ENCODE peak calls at places on chromosomes 2 and 18, in ten cellular contexts. One of them, this sample, is unnamed.

GRCh38 chr2:203586696-203587095 is 51.6 kb upstream of the RAPH1 start:
- DNase-seq in PC-9: peak
- DNase-seq in ovary: no peak
- DNase-seq in WTC11: no peak
- DNase-seq in A549: peak
- DNase-seq in AG04449: peak
- DNase-seq in SK-N-SH: no peak
- DNase-seq in mammary epithelial cell: peak
- DNase-seq in endothelial cell: no peak
- DNase-seq in progenitor cell of endocrine pancreas: no peak
- DNase-seq in this sample: no peak

GRCh38 chr18:79698668-79699335 is 19.2 kb downstream of the CTDP1 start:
- DNase-seq in WTC11: no peak
- DNase-seq in endothelial cell: no peak
- DNase-seq in ovary: no peak
- DNase-seq in SK-N-SH: no peak
- DNase-seq in progenitor cell of endocrine pancreas: no peak
- DNase-seq in AG04449: no peak
- DNase-seq in A549: no peak
- DNase-seq in PC-9: no peak
- DNase-seq in mammary epithelial cell: no peak
- DNase-seq in this sample: no peak

GRCh38 chr2:126482582-126483464 is 173.1 kb upstream of the GYPC start:
- DNase-seq in PC-9: no peak
- DNase-seq in WTC11: no peak
- DNase-seq in ovary: no peak
- DNase-seq in A549: peak
- DNase-seq in mammary epithelial cell: no peak
- DNase-seq in endothelial cell: no peak
- DNase-seq in AG04449: no peak
- DNase-seq in SK-N-SH: peak
- DNase-seq in progenitor cell of endocrine pancreas: no peak
- DNase-seq in this sample: no peak

GRCh38 chr18:72871091-72871490 is 3.3 kb upstream of the NETO1 start:
- DNase-seq in PC-9: peak
- DNase-seq in ovary: no peak
- DNase-seq in progenitor cell of endocrine pancreas: no peak
- DNase-seq in endothelial cell: no peak
- DNase-seq in SK-N-SH: no peak
- DNase-seq in WTC11: no peak
- DNase-seq in mammary epithelial cell: peak
- DNase-seq in AG04449: peak
- DNase-seq in A549: no peak
- DNase-seq in this sample: no peak

GRCh38 chr18:2325308-2325849 is 245.9 kb downstream of the METTL4 start:
- DNase-seq in ovary: no peak
- DNase-seq in A549: no peak
- DNase-seq in endothelial cell: no peak
- DNase-seq in SK-N-SH: no peak
- DNase-seq in PC-9: no peak
- DNase-seq in mammary epithelial cell: peak
- DNase-seq in AG04449: no peak
- DNase-seq in progenitor cell of endocrine pancreas: no peak
- DNase-seq in WTC11: no peak
- DNase-seq in this sample: no peak

GRCh38 chr2:237996041-237996593 is 29.3 kb downstream of the UBE2F start:
- DNase-seq in PC-9: no peak
- DNase-seq in mammary epithelial cell: peak
- DNase-seq in progenitor cell of endocrine pancreas: no peak
- DNase-seq in ovary: no peak
- DNase-seq in SK-N-SH: no peak
- DNase-seq in AG04449: peak
- DNase-seq in A549: no peak
- DNase-seq in endothelial cell: no peak
- DNase-seq in WTC11: no peak
- DNase-seq in this sample: no peak

GRCh38 chr2:171225302-171225980 is 64.7 kb upstream of the TLK1 start:
- DNase-seq in PC-9: peak
- DNase-seq in SK-N-SH: no peak
- DNase-seq in endothelial cell: no peak
- DNase-seq in ovary: no peak
- DNase-seq in progenitor cell of endocrine pancreas: no peak
- DNase-seq in AG04449: peak
- DNase-seq in A549: peak
- DNase-seq in WTC11: no peak
- DNase-seq in mammary epithelial cell: peak
- DNase-seq in this sample: no peak

GRCh38 chr18:13548106-13548819 is 178.1 kb downstream of the FAM210A start:
- DNase-seq in mammary epithelial cell: no peak
- DNase-seq in ovary: no peak
- DNase-seq in AG04449: no peak
- DNase-seq in SK-N-SH: no peak
- DNase-seq in progenitor cell of endocrine pancreas: no peak
- DNase-seq in PC-9: no peak
- DNase-seq in endothelial cell: no peak
- DNase-seq in WTC11: no peak
- DNase-seq in A549: no peak
- DNase-seq in this sample: no peak

GRCh38 chr2:32249731-32250236 is 14.9 kb downstream of the NLRC4 start:
- DNase-seq in WTC11: no peak
- DNase-seq in ovary: no peak
- DNase-seq in A549: no peak
- DNase-seq in SK-N-SH: no peak
- DNase-seq in PC-9: no peak
- DNase-seq in AG04449: no peak
- DNase-seq in progenitor cell of endocrine pancreas: no peak
- DNase-seq in mammary epithelial cell: no peak
- DNase-seq in endothelial cell: no peak
- DNase-seq in this sample: no peak

GRCh38 chr2:97656905-97657587 is 6.8 kb downstream of the ACTR1B start:
- DNase-seq in AG04449: no peak
- DNase-seq in SK-N-SH: no peak
- DNase-seq in endothelial cell: no peak
- DNase-seq in WTC11: no peak
- DNase-seq in PC-9: peak
- DNase-seq in progenitor cell of endocrine pancreas: no peak
- DNase-seq in mammary epithelial cell: no peak
- DNase-seq in ovary: no peak
- DNase-seq in A549: no peak
- DNase-seq in this sample: no peak

GRCh38 chr18:61635901-61636528 is 256.8 kb downstream of the RNF152 start:
- DNase-seq in endothelial cell: peak
- DNase-seq in AG04449: peak
- DNase-seq in ovary: peak
- DNase-seq in PC-9: no peak
- DNase-seq in progenitor cell of endocrine pancreas: peak
- DNase-seq in WTC11: peak
- DNase-seq in mammary epithelial cell: peak
- DNase-seq in SK-N-SH: peak
- DNase-seq in A549: peak
- DNase-seq in this sample: no peak

GRCh38 chr18:48194787-48195186 is 214.4 kb downstream of the ZBTB7C start:
- DNase-seq in endothelial cell: no peak
- DNase-seq in SK-N-SH: no peak
- DNase-seq in AG04449: no peak
- DNase-seq in mammary epithelial cell: no peak
- DNase-seq in progenitor cell of endocrine pancreas: no peak
- DNase-seq in ovary: no peak
- DNase-seq in WTC11: no peak
- DNase-seq in A549: no peak
- DNase-seq in PC-9: no peak
- DNase-seq in this sample: no peak

GRCh38 chr18:50849448-50849847 is 29.5 kb upstream of the ME2 start:
- DNase-seq in PC-9: no peak
- DNase-seq in ovary: no peak
- DNase-seq in SK-N-SH: no peak
- DNase-seq in AG04449: no peak
- DNase-seq in progenitor cell of endocrine pancreas: no peak
- DNase-seq in A549: no peak
- DNase-seq in mammary epithelial cell: no peak
- DNase-seq in endothelial cell: no peak
- DNase-seq in WTC11: no peak
- DNase-seq in this sample: no peak

DNA sequence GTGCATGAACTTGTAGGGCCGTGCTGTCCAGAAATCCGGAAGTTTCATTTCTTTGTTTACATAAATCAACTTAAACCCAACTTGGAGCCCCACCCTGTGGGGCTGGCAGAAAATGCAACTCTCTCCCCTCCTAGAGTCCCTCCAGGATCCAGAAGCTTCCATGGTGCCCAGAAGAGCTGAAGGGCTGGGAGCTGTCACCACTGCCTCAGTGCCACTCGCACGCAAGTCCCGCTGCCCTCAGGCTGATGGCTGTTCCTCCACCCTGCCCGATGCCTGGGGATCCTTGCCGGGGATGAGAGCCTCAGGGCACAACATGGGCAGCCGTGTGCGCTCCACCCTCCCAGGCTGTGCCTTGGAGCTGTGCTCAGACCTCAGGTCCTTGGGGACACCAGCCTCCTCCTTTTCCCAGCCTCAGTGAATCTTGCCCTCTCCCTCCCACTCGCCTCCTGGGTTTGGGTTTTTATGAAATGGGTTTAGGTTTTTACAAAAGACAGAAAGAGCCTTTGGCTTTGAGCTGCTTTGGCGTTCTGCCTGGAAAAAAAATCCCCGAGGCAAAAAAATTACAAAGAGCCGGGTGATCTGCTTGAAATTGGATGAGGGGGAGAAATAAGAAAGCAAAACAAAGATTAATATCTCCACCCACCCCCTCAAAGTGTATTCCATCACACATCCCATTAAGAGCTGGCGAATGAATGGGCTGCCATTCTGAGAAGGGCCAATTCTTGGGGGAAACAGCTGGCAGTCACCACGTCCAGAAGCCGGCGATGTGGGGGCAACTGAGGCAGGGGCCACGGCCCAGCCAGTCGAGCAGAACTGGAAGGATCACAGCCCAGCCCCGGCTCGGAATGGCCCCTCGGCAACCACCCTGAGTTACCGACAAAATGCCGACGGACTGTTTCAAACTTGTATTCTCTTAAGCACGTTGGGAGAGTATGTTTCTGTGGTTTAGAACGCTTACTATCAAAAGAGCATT is 155.4 kb downstream of the TWIST2 start:
- DNase-seq in WTC11: no peak
- DNase-seq in mammary epithelial cell: peak
- DNase-seq in A549: no peak
- DNase-seq in ovary: no peak
- DNase-seq in PC-9: no peak
- DNase-seq in progenitor cell of endocrine pancreas: no peak
- DNase-seq in SK-N-SH: no peak
- DNase-seq in AG04449: no peak
- DNase-seq in endothelial cell: no peak
- DNase-seq in this sample: no peak
- TF ChIP-seq CTCF in WTC11: no peak
- TF ChIP-seq CTCF in mammary epithelial cell: peak
- TF ChIP-seq CTCF in A549: no peak
- TF ChIP-seq CTCF in ovary: no peak
- TF ChIP-seq CTCF in PC-9: no peak
- TF ChIP-seq CTCF in progenitor cell of endocrine pancreas: no peak
- TF ChIP-seq CTCF in SK-N-SH: no peak
- TF ChIP-seq CTCF in AG04449: peak
- TF ChIP-seq CTCF in endothelial cell: no peak
- TF ChIP-seq CTCF in this sample: no peak

GRCh38 chr2:229712125-229712524 is 2.2 kb downstream of the DNER start:
- DNase-seq in PC-9: no peak
- DNase-seq in mammary epithelial cell: no peak
- DNase-seq in ovary: no peak
- DNase-seq in SK-N-SH: no peak
- DNase-seq in endothelial cell: no peak
- DNase-seq in A549: peak
- DNase-seq in progenitor cell of endocrine pancreas: no peak
- DNase-seq in AG04449: no peak
- DNase-seq in WTC11: no peak
- DNase-seq in this sample: no peak
- TF ChIP-seq CTCF in PC-9: no peak
- TF ChIP-seq CTCF in mammary epithelial cell: no peak
- TF ChIP-seq CTCF in ovary: no peak
- TF ChIP-seq CTCF in SK-N-SH: no peak
- TF ChIP-seq CTCF in endothelial cell: no peak
- TF ChIP-seq CTCF in A549: peak
- TF ChIP-seq CTCF in progenitor cell of endocrine pancreas: no peak
- TF ChIP-seq CTCF in AG04449: no peak
- TF ChIP-seq CTCF in WTC11: no peak
- TF ChIP-seq CTCF in this sample: no peak

GRCh38 chr2:120430957-120431356 is 85.0 kb downstream of the INHBB start:
- DNase-seq in PC-9: no peak
- DNase-seq in progenitor cell of endocrine pancreas: no peak
- DNase-seq in mammary epithelial cell: no peak
- DNase-seq in A549: no peak
- DNase-seq in SK-N-SH: no peak
- DNase-seq in endothelial cell: no peak
- DNase-seq in WTC11: no peak
- DNase-seq in ovary: no peak
- DNase-seq in AG04449: no peak
- DNase-seq in this sample: no peak

GRCh38 chr2:120430501-120430830 is 84.5 kb downstream of the INHBB start:
- DNase-seq in A549: no peak
- DNase-seq in endothelial cell: no peak
- DNase-seq in PC-9: no peak
- DNase-seq in SK-N-SH: no peak
- DNase-seq in mammary epithelial cell: no peak
- DNase-seq in progenitor cell of endocrine pancreas: no peak
- DNase-seq in AG04449: no peak
- DNase-seq in WTC11: no peak
- DNase-seq in ovary: no peak
- DNase-seq in this sample: no peak

GRCh38 chr2:120431386-120432292 is 85.7 kb downstream of the INHBB start:
- DNase-seq in SK-N-SH: no peak
- DNase-seq in PC-9: no peak
- DNase-seq in progenitor cell of endocrine pancreas: no peak
- DNase-seq in ovary: no peak
- DNase-seq in A549: no peak
- DNase-seq in AG04449: no peak
- DNase-seq in mammary epithelial cell: no peak
- DNase-seq in endothelial cell: no peak
- DNase-seq in WTC11: no peak
- DNase-seq in this sample: no peak

GRCh38 chr2:120429586-120430500 is 83.9 kb downstream of the INHBB start:
- DNase-seq in A549: no peak
- DNase-seq in PC-9: no peak
- DNase-seq in SK-N-SH: no peak
- DNase-seq in progenitor cell of endocrine pancreas: no peak
- DNase-seq in WTC11: no peak
- DNase-seq in AG04449: no peak
- DNase-seq in mammary epithelial cell: no peak
- DNase-seq in ovary: no peak
- DNase-seq in endothelial cell: no peak
- DNase-seq in this sample: no peak

GRCh38 chr2:120428748-120429147 is 82.8 kb downstream of the INHBB start:
- DNase-seq in ovary: no peak
- DNase-seq in PC-9: no peak
- DNase-seq in endothelial cell: no peak
- DNase-seq in SK-N-SH: no peak
- DNase-seq in A549: no peak
- DNase-seq in AG04449: no peak
- DNase-seq in WTC11: no peak
- DNase-seq in progenitor cell of endocrine pancreas: no peak
- DNase-seq in mammary epithelial cell: no peak
- DNase-seq in this sample: no peak
- TF ChIP-seq CTCF in ovary: no peak
- TF ChIP-seq CTCF in PC-9: no peak
- TF ChIP-seq CTCF in endothelial cell: no peak
- TF ChIP-seq CTCF in SK-N-SH: no peak
- TF ChIP-seq CTCF in A549: no peak
- TF ChIP-seq CTCF in AG04449: no peak
- TF ChIP-seq CTCF in WTC11: no peak
- TF ChIP-seq CTCF in progenitor cell of endocrine pancreas: no peak
- TF ChIP-seq CTCF in mammary epithelial cell: no peak
- TF ChIP-seq CTCF in this sample: no peak

GRCh38 chr2:69789129-69789528 is 40.3 kb upstream of the GMCL1 start:
- DNase-seq in A549: peak
- DNase-seq in PC-9: no peak
- DNase-seq in progenitor cell of endocrine pancreas: no peak
- DNase-seq in WTC11: no peak
- DNase-seq in mammary epithelial cell: no peak
- DNase-seq in ovary: no peak
- DNase-seq in AG04449: peak
- DNase-seq in endothelial cell: no peak
- DNase-seq in SK-N-SH: no peak
- DNase-seq in this sample: no peak
- TF ChIP-seq CTCF in A549: no peak
- TF ChIP-seq CTCF in PC-9: no peak
- TF ChIP-seq CTCF in progenitor cell of endocrine pancreas: no peak
- TF ChIP-seq CTCF in WTC11: no peak
- TF ChIP-seq CTCF in mammary epithelial cell: no peak
- TF ChIP-seq CTCF in ovary: no peak
- TF ChIP-seq CTCF in AG04449: no peak
- TF ChIP-seq CTCF in endothelial cell: no peak
- TF ChIP-seq CTCF in SK-N-SH: no peak
- TF ChIP-seq CTCF in this sample: no peak

This sample was measured in natural killer cell.